ENCODE peak calls at places on chromosomes 11 and 22, in five cellular contexts. M is A549, X is GM12878, T is K562, Y is HepG2. W is an unnamed sample.

GRCh38 chr11:130115218-130115617 is 44.4 kb upstream of the ST14 start:
- DNase-seq in M (no peak), X (no peak), T (no peak), Y (no peak), W (no peak)

GRCh38 chr22:21984793-21985192 is 2.2 kb upstream of the TOP3B start:
- DNase-seq in M (peak), X (no peak), T (peak), Y (no peak), W (peak)

GRCh38 chr11:61041755-61042518 is 60.4 kb upstream of the CD5 start:
- DNase-seq in M (peak), X (no peak), T (no peak), Y (no peak), W (peak)

GRCh38 chr22:50516891-50517290 is 8.5 kb downstream of the SCO2 start:
- DNase-seq in M (no peak), X (no peak), T (no peak), Y (no peak), W (no peak)

GRCh38 chr11:68275721-68276488 is 4.1 kb upstream of the C11orf24 start:
- DNase-seq in M (peak), X (no peak), T (no peak), Y (peak), W (no peak)

GRCh38 chr22:22364207-22364606 is 119.6 kb downstream of the VPREB1 start:
- DNase-seq in M (no peak), X (no peak), T (no peak), Y (no peak), W (no peak)

GRCh38 chr11:17864478-17864941 is 129.9 kb downstream of the KCNC1 start:
- DNase-seq in M (peak), X (no peak), T (peak), Y (no peak), W (peak)

GRCh38 chr11:18235394-18235926 is 1.1 kb downstream of the SAA4 start:
- DNase-seq in M (no peak), X (no peak), T (no peak), Y (no peak), W (no peak)

GRCh38 chr22:27933186-27933983 is 14.3 kb upstream of the PITPNB start:
- DNase-seq in M (no peak), X (no peak), T (no peak), Y (no peak), W (no peak)

GRCh38 chr11:132987936-132988335 is 544.4 kb downstream of the OPCML start:
- DNase-seq in M (no peak), X (no peak), T (no peak), Y (no peak), W (no peak)

GRCh38 chr11:2933376-2934056 is 4.3 kb upstream of the PHLDA2 start:
- DNase-seq in M (peak), X (peak), T (no peak), Y (no peak), W (peak)

GRCh38 chr11:3865388-3866193 is 10.1 kb downstream of the STIM1 start:
- DNase-seq in M (no peak), X (no peak), T (peak), Y (no peak), W (no peak)

GRCh38 chr11:118144301-118144701 is 8.3 kb downstream of the SCN4B start:
- DNase-seq in M (no peak), X (no peak), T (no peak), Y (no peak), W (no peak)

GRCh38 chr22:35150163-35151107 is 84.5 kb downstream of the ISX start:
- DNase-seq in M (peak), X (no peak), T (peak), Y (peak), W (peak)

GRCh38 chr11:41050791-41051190 is 408.7 kb downstream of the LRRC4C start:
- DNase-seq in M (no peak), X (no peak), T (no peak), Y (no peak), W (no peak)

GRCh38 chr11:89381094-89381493 is 110.1 kb downstream of the NOX4 start:
- DNase-seq in M (peak), X (no peak), T (no peak), Y (no peak), W (no peak)

GRCh38 chr22:35451602-35452001 is 51.7 kb downstream of the MCM5 start:
- DNase-seq in M (no peak), X (no peak), T (no peak), Y (no peak), W (no peak)

GRCh38 chr11:59755701-59756495 is 722 bp downstream of the STX3 start:
- DNase-seq in M (peak), X (no peak), T (peak), Y (peak), W (peak)

GRCh38 chr22:27149886-27150529 is 492.6 kb downstream of the MIAT start:
- DNase-seq in M (no peak), X (no peak), T (no peak), Y (no peak), W (no peak)

GRCh38 chr11:69486773-69487266 is 5.4 kb downstream of the LINC01488 start:
- DNase-seq in M (no peak), X (no peak), T (no peak), Y (no peak), W (no peak)

GRCh38 chr11:128448981-128449713 is 138.2 kb downstream of the ETS1 start:
- DNase-seq in M (no peak), X (no peak), T (no peak), Y (no peak), W (no peak)

GRCh38 chr22:24059121-24059520 is 48.0 kb downstream of the CABIN1 start:
- DNase-seq in M (no peak), X (no peak), T (no peak), Y (no peak), W (no peak)

GRCh38 chr11:93024376-93024775 is 54.9 kb downstream of the MTNR1B start:
- DNase-seq in M (no peak), X (no peak), T (no peak), Y (no peak), W (no peak)

GRCh38 chr22:19823638-19824196 is 31.0 kb downstream of the GNB1L start:
- DNase-seq in M (no peak), X (no peak), T (no peak), Y (peak), W (no peak)

GRCh38 chr11:95363710-95364109 is 132.7 kb upstream of the SESN3 start:
- DNase-seq in M (no peak), X (no peak), T (peak), Y (peak), W (peak)

GRCh38 chr11:121389651-121390050 is 62.5 kb upstream of the SORL1 start:
- DNase-seq in M (no peak), X (no peak), T (no peak), Y (no peak), W (peak)

GRCh38 chr22:42962295-42963230 is 52.4 kb downstream of the PACSIN2 start:
- DNase-seq in M (peak), X (no peak), T (peak), Y (no peak), W (no peak)

GRCh38 chr11:72111300-72111699 is 1.2 kb downstream of the ANAPC15 start:
- DNase-seq in M (no peak), X (no peak), T (no peak), Y (no peak), W (no peak)

GRCh38 chr22:50301581-50301991 is 5.9 kb downstream of the PLXNB2 start:
- DNase-seq in M (no peak), X (no peak), T (no peak), Y (no peak), W (no peak)

GRCh38 chr11:113974741-113975470 is at the start of gene HTR3A:
- DNase-seq in M (no peak), X (no peak), T (peak), Y (peak), W (peak)

GRCh38 chr11:44464741-44465140 is 100.7 kb upstream of the CD82 start:
- DNase-seq in M (peak), X (no peak), T (peak), Y (peak), W (no peak)

GRCh38 chr11:1356007-1356435 is 33.7 kb upstream of the BRSK2 start:
- DNase-seq in M (no peak), X (no peak), T (peak), Y (no peak), W (no peak)

GRCh38 chr22:19818264-19819208 is 36.1 kb downstream of the GNB1L start:
- DNase-seq in M (no peak), X (no peak), T (no peak), Y (no peak), W (no peak)

GRCh38 chr11:107385361-107385982 is 72.2 kb downstream of the CWF19L2 start:
- DNase-seq in M (peak), X (no peak), T (no peak), Y (peak), W (no peak)

GRCh38 chr11:47003180-47003877 is 66.8 kb downstream of the CSTPP1 start:
- DNase-seq in M (no peak), X (no peak), T (peak), Y (no peak), W (no peak)

GRCh38 chr11:42066113-42066512 is 606.7 kb upstream of the LRRC4C start:
- DNase-seq in M (peak), X (no peak), T (no peak), Y (no peak), W (peak)
- TF ChIP-seq ESRRA in M (no peak), X (no peak), T (no peak), Y (no peak), W (no peak)

DNA sequence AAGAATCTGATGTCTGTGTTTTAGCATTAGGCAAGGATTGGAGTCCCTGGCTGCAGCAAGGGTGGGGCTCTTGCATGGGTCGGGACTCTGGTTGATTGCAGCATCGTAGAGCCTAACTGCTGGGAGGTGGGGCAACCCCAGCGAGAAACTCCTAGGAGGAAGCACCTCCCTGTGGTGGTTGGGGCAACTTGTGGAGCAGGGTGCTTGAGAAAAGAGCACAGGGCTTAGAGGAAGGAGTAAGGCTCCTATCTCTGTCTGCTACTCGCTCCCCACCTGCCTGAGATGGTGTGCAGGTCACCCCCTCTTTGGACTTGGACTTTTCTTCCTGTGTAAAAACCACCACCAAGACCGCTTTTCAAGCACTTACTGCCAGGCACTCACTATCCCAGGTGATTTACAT is 15.6 kb downstream of the SREBF2 start:
- DNase-seq in M (peak), X (no peak), T (peak), Y (no peak), W (no peak)
- TF ChIP-seq ESRRA in M (no peak), X (no peak), T (no peak), Y (no peak), W (no peak)

GRCh38 chr11:134149371-134149770 is 74.4 kb downstream of the NCAPD3 start:
- DNase-seq in M (no peak), X (no peak), T (no peak), Y (no peak), W (no peak)
- TF ChIP-seq ESRRA in M (no peak), X (no peak), T (no peak), Y (no peak), W (no peak)

GRCh38 chr11:126543691-126544090 is 188.2 kb downstream of the ST3GAL4 start:
- DNase-seq in M (no peak), X (no peak), T (no peak), Y (no peak), W (no peak)
- TF ChIP-seq ESRRA in M (no peak), X (no peak), T (no peak), Y (no peak), W (no peak)

DNA sequence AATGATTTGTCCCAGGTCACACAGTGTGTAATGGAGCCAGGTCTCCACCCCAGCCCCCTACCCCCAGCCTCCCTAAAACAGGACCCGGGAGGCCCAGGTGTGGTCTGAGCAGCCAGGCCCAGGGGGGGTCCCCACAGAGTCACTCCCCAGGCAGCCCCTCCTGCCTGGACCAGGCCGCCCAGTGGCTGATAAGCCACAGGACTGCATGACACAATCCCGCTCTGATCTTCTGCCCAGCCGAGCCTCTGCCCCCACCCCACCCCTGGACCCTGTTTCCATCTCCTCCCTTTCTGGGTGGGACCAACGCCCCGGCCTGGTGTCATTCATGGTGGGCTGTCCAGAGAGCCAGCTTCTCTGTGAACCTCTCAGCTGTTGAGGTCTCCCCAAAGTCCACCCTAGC is 7.7 kb upstream of the LIF start:
- DNase-seq in M (no peak), X (no peak), T (no peak), Y (no peak), W (no peak)
- TF ChIP-seq ESRRA in M (no peak), X (no peak), T (no peak), Y (no peak), W (no peak)

W was measured in WTC11.